ENCODE peak calls at places on chromosome 17, in ten cellular contexts. One of them, this sample, is unnamed.

GRCh38 chr17:78722101-78722761 is 59.8 kb downstream of the CYTH1 start:
- DNase-seq in OCI-LY7: peak; percentile 89
- DNase-seq in psoas muscle: peak; percentile 66
- DNase-seq in colonic mucosa: no peak
- DNase-seq in esophagus squamous epithelium: no peak
- DNase-seq in body of pancreas: no peak
- DNase-seq in Peyer's patch: peak; percentile 74
- DNase-seq in A549: no peak
- DNase-seq in cardiac muscle cell: no peak
- DNase-seq in left ventricle myocardium inferior: peak; percentile 41
- DNase-seq in this sample: peak; percentile 73

GRCh38 chr17:44137891-44138709 is 3.6 kb upstream of the HROB start:
- DNase-seq in body of pancreas: peak; percentile 68
- DNase-seq in A549: peak; percentile 99
- DNase-seq in Peyer's patch: peak; percentile 84
- DNase-seq in psoas muscle: peak; percentile 88
- DNase-seq in cardiac muscle cell: peak; percentile 51
- DNase-seq in OCI-LY7: no peak
- DNase-seq in left ventricle myocardium inferior: peak; percentile 63
- DNase-seq in esophagus squamous epithelium: peak; percentile 20
- DNase-seq in colonic mucosa: peak; percentile 71
- DNase-seq in this sample: peak; percentile 92

GRCh38 chr17:57293077-57293476 is 36.8 kb downstream of the MSI2 start:
- DNase-seq in psoas muscle: no peak
- DNase-seq in left ventricle myocardium inferior: peak; percentile 27
- DNase-seq in A549: no peak
- DNase-seq in cardiac muscle cell: no peak
- DNase-seq in OCI-LY7: no peak
- DNase-seq in Peyer's patch: no peak
- DNase-seq in esophagus squamous epithelium: no peak
- DNase-seq in body of pancreas: peak; percentile 51
- DNase-seq in colonic mucosa: no peak
- DNase-seq in this sample: no peak

GRCh38 chr17:22304667-22305303 is 612.5 kb downstream of the KCNJ18 start:
- DNase-seq in OCI-LY7: no peak
- DNase-seq in colonic mucosa: no peak
- DNase-seq in body of pancreas: no peak
- DNase-seq in psoas muscle: no peak
- DNase-seq in left ventricle myocardium inferior: no peak
- DNase-seq in A549: no peak
- DNase-seq in cardiac muscle cell: no peak
- DNase-seq in esophagus squamous epithelium: no peak
- DNase-seq in Peyer's patch: no peak
- DNase-seq in this sample: no peak

GRCh38 chr17:45870342-45870974 is 23.9 kb upstream of the MAPT start:
- DNase-seq in psoas muscle: no peak
- DNase-seq in left ventricle myocardium inferior: no peak
- DNase-seq in colonic mucosa: no peak
- DNase-seq in Peyer's patch: no peak
- DNase-seq in OCI-LY7: no peak
- DNase-seq in cardiac muscle cell: no peak
- DNase-seq in esophagus squamous epithelium: no peak
- DNase-seq in A549: no peak
- DNase-seq in body of pancreas: no peak
- DNase-seq in this sample: no peak

GRCh38 chr17:38883592-38884526 is 14.0 kb downstream of the LASP1 start:
- DNase-seq in psoas muscle: no peak
- DNase-seq in Peyer's patch: no peak
- DNase-seq in OCI-LY7: no peak
- DNase-seq in left ventricle myocardium inferior: no peak
- DNase-seq in body of pancreas: no peak
- DNase-seq in colonic mucosa: no peak
- DNase-seq in esophagus squamous epithelium: no peak
- DNase-seq in cardiac muscle cell: no peak
- DNase-seq in A549: no peak
- DNase-seq in this sample: peak; percentile 79

GRCh38 chr17:78337244-78338109 is 22.4 kb downstream of the SOCS3 start:
- DNase-seq in cardiac muscle cell: no peak
- DNase-seq in psoas muscle: no peak
- DNase-seq in A549: peak; percentile 96
- DNase-seq in colonic mucosa: peak; percentile 23
- DNase-seq in Peyer's patch: peak; percentile 87
- DNase-seq in OCI-LY7: peak; percentile 66
- DNase-seq in left ventricle myocardium inferior: no peak
- DNase-seq in esophagus squamous epithelium: no peak
- DNase-seq in body of pancreas: no peak
- DNase-seq in this sample: peak; percentile 64

GRCh38 chr17:35612924-35613521 is 25.9 kb downstream of the AP2B1 start:
- DNase-seq in Peyer's patch: peak; percentile 78
- DNase-seq in colonic mucosa: peak; percentile 28
- DNase-seq in OCI-LY7: peak; percentile 56
- DNase-seq in A549: no peak
- DNase-seq in body of pancreas: peak; percentile 49
- DNase-seq in cardiac muscle cell: peak; percentile 65
- DNase-seq in psoas muscle: no peak
- DNase-seq in left ventricle myocardium inferior: no peak
- DNase-seq in esophagus squamous epithelium: no peak
- DNase-seq in this sample: peak; percentile 38

GRCh38 chr17:50631908-50632571 is 2.6 kb upstream of the ABCC3 start:
- DNase-seq in body of pancreas: no peak
- DNase-seq in esophagus squamous epithelium: no peak
- DNase-seq in left ventricle myocardium inferior: no peak
- DNase-seq in cardiac muscle cell: no peak
- DNase-seq in OCI-LY7: no peak
- DNase-seq in Peyer's patch: no peak
- DNase-seq in psoas muscle: no peak
- DNase-seq in A549: no peak
- DNase-seq in colonic mucosa: no peak
- DNase-seq in this sample: no peak

GRCh38 chr17:80063815-80064585 is 27.6 kb downstream of the CCDC40 start:
- DNase-seq in colonic mucosa: peak; percentile 49
- DNase-seq in OCI-LY7: no peak
- DNase-seq in psoas muscle: peak; percentile 84
- DNase-seq in A549: peak; percentile 93
- DNase-seq in cardiac muscle cell: no peak
- DNase-seq in left ventricle myocardium inferior: no peak
- DNase-seq in Peyer's patch: peak; percentile 78
- DNase-seq in body of pancreas: no peak
- DNase-seq in esophagus squamous epithelium: no peak
- DNase-seq in this sample: peak; percentile 75

GRCh38 chr17:82400206-82400605 is 17.9 kb upstream of the HEXD start:
- DNase-seq in OCI-LY7: no peak
- DNase-seq in body of pancreas: no peak
- DNase-seq in Peyer's patch: no peak
- DNase-seq in esophagus squamous epithelium: no peak
- DNase-seq in cardiac muscle cell: no peak
- DNase-seq in psoas muscle: no peak
- DNase-seq in colonic mucosa: no peak
- DNase-seq in A549: no peak
- DNase-seq in left ventricle myocardium inferior: no peak
- DNase-seq in this sample: no peak

GRCh38 chr17:58334661-58335060 is 6.1 kb upstream of the TSPOAP1 start:
- DNase-seq in esophagus squamous epithelium: no peak
- DNase-seq in colonic mucosa: no peak
- DNase-seq in psoas muscle: no peak
- DNase-seq in OCI-LY7: no peak
- DNase-seq in A549: no peak
- DNase-seq in left ventricle myocardium inferior: no peak
- DNase-seq in body of pancreas: no peak
- DNase-seq in Peyer's patch: no peak
- DNase-seq in cardiac muscle cell: no peak
- DNase-seq in this sample: no peak

GRCh38 chr17:81097134-81097942 is 62.4 kb downstream of the BAIAP2 start:
- DNase-seq in colonic mucosa: peak; percentile 77
- DNase-seq in left ventricle myocardium inferior: peak; percentile 76
- DNase-seq in cardiac muscle cell: peak; percentile 83
- DNase-seq in Peyer's patch: peak; percentile 80
- DNase-seq in A549: peak; percentile 84
- DNase-seq in psoas muscle: peak; percentile 88
- DNase-seq in OCI-LY7: no peak
- DNase-seq in esophagus squamous epithelium: no peak
- DNase-seq in body of pancreas: peak; percentile 48
- DNase-seq in this sample: peak; percentile 95

GRCh38 chr17:32927201-32927723 is 691 bp upstream of the TMEM98 start:
- DNase-seq in body of pancreas: no peak
- DNase-seq in psoas muscle: no peak
- DNase-seq in esophagus squamous epithelium: no peak
- DNase-seq in A549: no peak
- DNase-seq in Peyer's patch: no peak
- DNase-seq in colonic mucosa: peak; percentile 57
- DNase-seq in left ventricle myocardium inferior: no peak
- DNase-seq in cardiac muscle cell: no peak
- DNase-seq in OCI-LY7: no peak
- DNase-seq in this sample: no peak

GRCh38 chr17:61314368-61315078 is 85.1 kb upstream of the TBX2 start:
- DNase-seq in left ventricle myocardium inferior: peak; percentile 41
- DNase-seq in OCI-LY7: no peak
- DNase-seq in body of pancreas: no peak
- DNase-seq in cardiac muscle cell: peak; percentile 43
- DNase-seq in colonic mucosa: no peak
- DNase-seq in esophagus squamous epithelium: no peak
- DNase-seq in A549: no peak
- DNase-seq in psoas muscle: peak; percentile 64
- DNase-seq in Peyer's patch: no peak
- DNase-seq in this sample: peak; percentile 82

GRCh38 chr17:42373896-42374295 is 14.3 kb downstream of the STAT3 start:
- DNase-seq in colonic mucosa: no peak
- DNase-seq in psoas muscle: no peak
- DNase-seq in left ventricle myocardium inferior: no peak
- DNase-seq in OCI-LY7: no peak
- DNase-seq in A549: no peak
- DNase-seq in esophagus squamous epithelium: no peak
- DNase-seq in body of pancreas: no peak
- DNase-seq in Peyer's patch: no peak
- DNase-seq in cardiac muscle cell: no peak
- DNase-seq in this sample: no peak

GRCh38 chr17:42380935-42381334 is 7.3 kb downstream of the STAT3 start:
- DNase-seq in esophagus squamous epithelium: no peak
- DNase-seq in psoas muscle: no peak
- DNase-seq in colonic mucosa: no peak
- DNase-seq in body of pancreas: no peak
- DNase-seq in cardiac muscle cell: no peak
- DNase-seq in OCI-LY7: no peak
- DNase-seq in A549: no peak
- DNase-seq in Peyer's patch: no peak
- DNase-seq in left ventricle myocardium inferior: no peak
- DNase-seq in this sample: no peak

GRCh38 chr17:42381898-42382297 is 6.3 kb downstream of the STAT3 start:
- DNase-seq in Peyer's patch: no peak
- DNase-seq in body of pancreas: no peak
- DNase-seq in cardiac muscle cell: no peak
- DNase-seq in esophagus squamous epithelium: no peak
- DNase-seq in colonic mucosa: no peak
- DNase-seq in A549: no peak
- DNase-seq in psoas muscle: no peak
- DNase-seq in left ventricle myocardium inferior: no peak
- DNase-seq in OCI-LY7: no peak
- DNase-seq in this sample: no peak

GRCh38 chr17:42378597-42379594 is 9.3 kb downstream of the STAT3 start:
- DNase-seq in left ventricle myocardium inferior: no peak
- DNase-seq in cardiac muscle cell: no peak
- DNase-seq in body of pancreas: no peak
- DNase-seq in A549: no peak
- DNase-seq in colonic mucosa: no peak
- DNase-seq in Peyer's patch: no peak
- DNase-seq in OCI-LY7: peak; percentile 46
- DNase-seq in psoas muscle: no peak
- DNase-seq in esophagus squamous epithelium: no peak
- DNase-seq in this sample: no peak
- H3K4me1 ChIP-seq in left ventricle myocardium inferior: peaks cover 98% of the 10 kb centered on the region
- H3K4me1 ChIP-seq in cardiac muscle cell: peaks cover 41% of the 10 kb centered on the region
- H3K4me1 ChIP-seq in body of pancreas: peaks cover 90% of the 10 kb centered on the region
- H3K4me1 ChIP-seq in A549: peaks cover 26% of the 10 kb centered on the region
- H3K4me1 ChIP-seq in colonic mucosa: peaks cover 13% of the 10 kb centered on the region
- H3K4me1 ChIP-seq in Peyer's patch: peaks cover 9% of the 10 kb centered on the region
- H3K4me1 ChIP-seq in OCI-LY7: peaks cover 19% of the 10 kb centered on the region
- H3K4me1 ChIP-seq in psoas muscle: peaks cover 71% of the 10 kb centered on the region
- H3K4me1 ChIP-seq in esophagus squamous epithelium: peaks cover 48% of the 10 kb centered on the region
- H3K4me1 ChIP-seq in this sample: peaks cover 8% of the 10 kb centered on the region

DNA sequence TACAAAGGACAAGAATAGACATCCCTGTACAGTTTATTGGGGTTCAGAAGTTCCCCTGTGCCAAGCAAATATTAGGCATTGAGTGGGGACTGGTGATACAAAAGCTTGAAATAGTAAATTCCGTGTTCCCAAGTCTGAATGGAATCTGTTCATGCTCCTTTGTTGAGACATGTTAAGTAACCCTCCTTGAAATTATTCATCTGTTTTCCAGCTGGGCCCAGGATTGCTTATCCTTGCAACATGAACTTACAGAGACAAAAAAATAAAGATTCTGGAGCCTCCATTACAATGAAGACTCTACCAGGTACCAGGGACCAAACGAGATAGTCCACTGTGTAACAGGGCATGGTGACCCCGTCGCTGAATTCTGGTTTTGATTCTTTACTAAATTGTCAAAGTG is 6.1 kb upstream of the CCL8 start:
- DNase-seq in esophagus squamous epithelium: no peak
- DNase-seq in Peyer's patch: no peak
- DNase-seq in colonic mucosa: no peak
- DNase-seq in OCI-LY7: no peak
- DNase-seq in A549: no peak
- DNase-seq in left ventricle myocardium inferior: no peak
- DNase-seq in psoas muscle: no peak
- DNase-seq in cardiac muscle cell: no peak
- DNase-seq in body of pancreas: no peak
- DNase-seq in this sample: no peak
- H3K27ac ChIP-seq in esophagus squamous epithelium: peak overlapping the region; percentile 77
- H3K27ac ChIP-seq in Peyer's patch: peak overlapping the region; percentile 20
- H3K27ac ChIP-seq in colonic mucosa: peak overlapping the region; percentile 19
- H3K27ac ChIP-seq in OCI-LY7: no peak overlapping the region
- H3K27ac ChIP-seq in A549: no peak overlapping the region
- H3K27ac ChIP-seq in left ventricle myocardium inferior: peak overlapping the region; percentile 80
- H3K27ac ChIP-seq in psoas muscle: no peak overlapping the region
- H3K27ac ChIP-seq in cardiac muscle cell: no peak overlapping the region
- H3K27ac ChIP-seq in body of pancreas: no peak overlapping the region
- H3K27ac ChIP-seq in this sample: no peak overlapping the region

DNA sequence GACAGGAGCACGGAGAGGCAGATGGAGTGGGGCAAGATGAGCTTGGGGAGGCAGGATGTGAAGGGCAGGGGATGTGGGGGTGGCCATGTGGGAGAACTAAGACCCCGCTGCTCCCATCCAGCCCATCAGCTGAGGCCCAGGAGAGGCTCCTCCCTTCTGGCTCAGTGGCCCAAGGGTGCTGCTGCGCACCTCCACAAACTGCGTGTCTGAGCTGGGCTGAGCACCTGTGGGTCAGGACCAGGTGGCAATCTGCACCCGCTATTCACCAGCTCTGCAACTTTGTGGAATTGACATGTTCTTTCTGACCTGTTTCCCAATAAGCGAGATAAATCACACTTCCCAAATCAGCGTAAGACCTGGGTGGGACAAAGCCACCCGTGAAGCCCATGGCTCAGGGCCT is 11.5 kb upstream of the SREBF1 start:
- DNase-seq in A549: no peak
- DNase-seq in body of pancreas: no peak
- DNase-seq in left ventricle myocardium inferior: no peak
- DNase-seq in cardiac muscle cell: no peak
- DNase-seq in OCI-LY7: no peak
- DNase-seq in psoas muscle: no peak
- DNase-seq in colonic mucosa: no peak
- DNase-seq in Peyer's patch: no peak
- DNase-seq in esophagus squamous epithelium: no peak
- DNase-seq in this sample: no peak
- H3K4me1 ChIP-seq in A549: peaks cover 19% of the 10 kb centered on the region
- H3K4me1 ChIP-seq in body of pancreas: peaks cover 14% of the 10 kb centered on the region
- H3K4me1 ChIP-seq in left ventricle myocardium inferior: peaks cover 63% of the 10 kb centered on the region
- H3K4me1 ChIP-seq in cardiac muscle cell: peaks cover 42% of the 10 kb centered on the region
- H3K4me1 ChIP-seq in OCI-LY7: peaks cover 23% of the 10 kb centered on the region
- H3K4me1 ChIP-seq in psoas muscle: peaks cover 26% of the 10 kb centered on the region
- H3K4me1 ChIP-seq in colonic mucosa: peaks cover 7% of the 10 kb centered on the region
- H3K4me1 ChIP-seq in Peyer's patch: peaks cover 24% of the 10 kb centered on the region
- H3K4me1 ChIP-seq in esophagus squamous epithelium: peaks cover 24% of the 10 kb centered on the region
- H3K4me1 ChIP-seq in this sample: peaks cover 17% of the 10 kb centered on the region

GRCh38 chr17:43018008-43018853 is 4.0 kb downstream of the VAT1 start:
- DNase-seq in colonic mucosa: no peak
- DNase-seq in psoas muscle: no peak
- DNase-seq in cardiac muscle cell: peak; percentile 86
- DNase-seq in Peyer's patch: no peak
- DNase-seq in left ventricle myocardium inferior: no peak
- DNase-seq in body of pancreas: no peak
- DNase-seq in OCI-LY7: no peak
- DNase-seq in esophagus squamous epithelium: no peak
- DNase-seq in A549: no peak
- DNase-seq in this sample: no peak
- H3K27ac ChIP-seq in colonic mucosa: no peak overlapping the region
- H3K27ac ChIP-seq in psoas muscle: no peak overlapping the region
- H3K27ac ChIP-seq in cardiac muscle cell: peak overlapping the region; percentile 84
- H3K27ac ChIP-seq in Peyer's patch: no peak overlapping the region
- H3K27ac ChIP-seq in left ventricle myocardium inferior: peak overlapping the region; percentile 89
- H3K27ac ChIP-seq in body of pancreas: peak overlapping the region; percentile 36
- H3K27ac ChIP-seq in OCI-LY7: no peak overlapping the region
- H3K27ac ChIP-seq in esophagus squamous epithelium: peak overlapping the region; percentile 92
- H3K27ac ChIP-seq in A549: no peak overlapping the region
- H3K27ac ChIP-seq in this sample: peak overlapping the region; percentile 11